ENCODE peak calls at places on chromosome 21, in four cellular contexts. A, V, P and Z are unnamed samples.

GRCh38 chr21:28410264-28410663 is 582.4 kb downstream of the LTN1 start:
- DNase-seq in A (no peak), P (no peak), V (no peak), Z (no peak)

GRCh38 chr21:41673071-41673470 is 93.8 kb downstream of the RIPK4 start:
- DNase-seq in P (no peak), A (no peak), V (no peak), Z (no peak)

GRCh38 chr21:41613421-41613998 is 105.6 kb upstream of the TMPRSS2 start:
- DNase-seq in A (no peak), P (no peak), V (no peak), Z (peak; percentile 80)

GRCh38 chr21:27827972-27828371 is 861.1 kb upstream of the ADAMTS5 start:
- DNase-seq in P (no peak), A (no peak), V (no peak), Z (no peak)

GRCh38 chr21:38773108-38774061 is 32.3 kb upstream of the ETS2 start:
- DNase-seq in V (peak; percentile 69), A (no peak), P (no peak), Z (no peak)

GRCh38 chr21:33244082-33244780 is 14.5 kb downstream of the IFNAR2 start:
- DNase-seq in A (no peak), P (no peak), V (no peak), Z (no peak)

GRCh38 chr21:14523234-14523633 is 22.9 kb downstream of the SAMSN1 start:
- DNase-seq in V (no peak), P (no peak), A (no peak), Z (no peak)

GRCh38 chr21:41566500-41567014 is 58.6 kb upstream of the TMPRSS2 start:
- DNase-seq in P (no peak), A (no peak), V (no peak), Z (no peak)

GRCh38 chr21:33109574-33110339 is 39.8 kb downstream of the OLIG1 start:
- DNase-seq in P (no peak), V (peak; percentile 16), A (no peak), Z (no peak)

GRCh38 chr21:17461582-17461981 is 51.3 kb upstream of the CXADR start:
- DNase-seq in P (no peak), V (no peak), A (peak; percentile 23), Z (no peak)

GRCh38 chr21:33541105-33541711 is 709 bp downstream of the GART start:
- DNase-seq in A (no peak), P (no peak), V (no peak), Z (no peak)

GRCh38 chr21:38712076-38712475 is 93.7 kb upstream of the ETS2 start:
- DNase-seq in A (no peak), P (no peak), V (peak; percentile 59), Z (no peak)

GRCh38 chr21:29078884-29079765 is 5.7 kb upstream of the CCT8 start:
- DNase-seq in V (no peak), A (peak; percentile 31), P (no peak), Z (no peak)

GRCh38 chr21:41138711-41139110 is 29.2 kb upstream of the BACE2 start:
- DNase-seq in V (no peak), A (no peak), P (no peak), Z (peak; percentile 19)

GRCh38 chr21:21673959-21674358 is 675.8 kb downstream of the NCAM2 start:
- DNase-seq in P (no peak), A (no peak), V (no peak), Z (no peak)

GRCh38 chr21:38459490-38459889 is 38.8 kb downstream of the ERG start:
- DNase-seq in P (no peak), A (no peak), V (no peak), Z (no peak)

GRCh38 chr21:38286739-38287426 is 30.1 kb downstream of the KCNJ15 start:
- DNase-seq in A (no peak), P (no peak), V (no peak), Z (no peak)

GRCh38 chr21:14531927-14532326 is 14.2 kb downstream of the SAMSN1 start:
- DNase-seq in V (no peak), P (no peak), A (no peak), Z (no peak)

GRCh38 chr21:41403331-41403730 is 22.7 kb upstream of the MX1 start:
- DNase-seq in P (no peak), V (no peak), A (no peak), Z (no peak)

GRCh38 chr21:43740497-43741156 is 21.7 kb downstream of the PDXK start:
- DNase-seq in A (peak; percentile 71), V (peak; percentile 76), P (peak; percentile 72), Z (no peak)

GRCh38 chr21:33490991-33491372 is 534 bp downstream of the DNAJC28 start:
- DNase-seq in P (no peak), V (peak; percentile 13), A (no peak), Z (no peak)

GRCh38 chr21:39149882-39150281 is 33.4 kb downstream of the PSMG1 start:
- DNase-seq in A (no peak), P (no peak), V (no peak), Z (no peak)

GRCh38 chr21:36015096-36015495 is 45.2 kb downstream of the SETD4 start:
- DNase-seq in P (no peak), V (no peak), A (no peak), Z (no peak)

GRCh38 chr21:38675450-38675849 is 130.3 kb upstream of the ETS2 start:
- DNase-seq in P (no peak), V (no peak), A (no peak), Z (no peak)

GRCh38 chr21:18887922-18888602 is 484.5 kb upstream of the TMPRSS15 start:
- DNase-seq in A (no peak), V (no peak), P (no peak), Z (no peak)

GRCh38 chr21:41290106-41290799 is 26.3 kb upstream of the FAM3B start:
- DNase-seq in A (no peak), V (no peak), P (no peak), Z (no peak)

DNA sequence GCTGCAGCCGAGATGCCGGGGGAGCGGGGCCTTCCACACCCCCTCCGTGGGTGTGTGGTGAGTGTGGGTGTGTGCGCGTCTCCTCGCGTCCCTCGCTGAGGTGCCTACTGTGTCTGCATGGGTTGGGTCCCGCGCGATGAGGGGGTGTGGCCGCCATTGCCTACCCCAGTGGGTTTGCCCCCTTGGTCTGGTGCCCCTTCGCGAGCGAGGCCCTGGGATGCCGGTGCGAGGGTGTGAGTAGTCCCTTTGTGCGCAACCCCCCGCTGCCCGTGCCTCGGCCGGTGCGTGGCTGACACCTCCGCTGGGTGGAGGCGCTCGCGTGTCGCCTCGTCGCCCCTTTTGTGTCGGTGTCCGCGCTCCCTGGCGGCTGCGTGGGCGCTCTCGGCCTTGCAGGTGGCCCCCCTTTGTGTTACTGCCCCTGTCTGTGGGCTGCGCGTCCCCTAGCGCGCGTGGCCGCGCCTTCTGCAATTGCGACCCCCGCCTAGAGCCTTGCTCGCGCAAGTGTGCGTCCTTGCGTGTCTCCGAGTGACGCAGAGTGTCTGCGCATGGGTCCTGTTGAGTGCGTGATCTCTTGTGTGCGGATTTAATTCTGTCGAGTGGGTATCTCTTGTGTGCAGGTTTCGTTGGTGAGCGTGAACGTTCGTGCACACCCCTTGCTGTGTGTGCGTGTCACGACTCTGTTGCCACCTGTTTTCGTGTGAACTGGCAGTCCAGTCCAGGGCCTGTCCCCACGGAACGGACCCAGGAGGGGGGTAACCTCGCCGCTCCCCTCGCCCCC is 552 bp downstream of the TTC3 start:
- DNase-seq in V (peak; percentile 74), P (no peak), A (peak; percentile 54), Z (peak; percentile 92)
- TF ChIP-seq CTCF in V (no peak), P (no peak), A (no peak), Z (no peak)

GRCh38 chr21:31731802-31732537 is at the start of gene SCAF4:
- DNase-seq in V (peak; percentile 97), P (peak; percentile 96), A (peak; percentile 91), Z (peak; percentile 96)

GRCh38 chr21:31730687-31731111 is 1.2 kb downstream of the SCAF4 start:
- DNase-seq in P (no peak), V (no peak), A (peak; percentile 13), Z (no peak)

GRCh38 chr21:31732538-31732864 is 583 bp upstream of the SCAF4 start:
- DNase-seq in P (no peak), V (no peak), A (no peak), Z (no peak)

GRCh38 chr21:31729622-31730343 is 2.1 kb downstream of the SCAF4 start:
- DNase-seq in A (no peak), P (no peak), V (no peak), Z (no peak)

GRCh38 chr21:31731112-31731801 is 661 bp downstream of the SCAF4 start:
- DNase-seq in V (peak; percentile 87), P (peak; percentile 70), A (peak; percentile 47), Z (peak; percentile 87)
- TF ChIP-seq CTCF in V (peak; percentile 31), P (peak; percentile 9), A (no peak), Z (no peak)

GRCh38 chr21:42721341-42721824 is 68.0 kb downstream of the PDE9A start:
- DNase-seq in P (no peak), A (no peak), V (peak; percentile 63), Z (peak; percentile 75)
- TF ChIP-seq CTCF in P (no peak), A (no peak), V (no peak), Z (no peak)

GRCh38 chr21:44794031-44794374 is 7.6 kb downstream of the UBE2G2 start:
- DNase-seq in V (no peak), P (no peak), A (no peak), Z (no peak)
- TF ChIP-seq CTCF in V (no peak), P (no peak), A (no peak), Z (no peak)

DNA sequence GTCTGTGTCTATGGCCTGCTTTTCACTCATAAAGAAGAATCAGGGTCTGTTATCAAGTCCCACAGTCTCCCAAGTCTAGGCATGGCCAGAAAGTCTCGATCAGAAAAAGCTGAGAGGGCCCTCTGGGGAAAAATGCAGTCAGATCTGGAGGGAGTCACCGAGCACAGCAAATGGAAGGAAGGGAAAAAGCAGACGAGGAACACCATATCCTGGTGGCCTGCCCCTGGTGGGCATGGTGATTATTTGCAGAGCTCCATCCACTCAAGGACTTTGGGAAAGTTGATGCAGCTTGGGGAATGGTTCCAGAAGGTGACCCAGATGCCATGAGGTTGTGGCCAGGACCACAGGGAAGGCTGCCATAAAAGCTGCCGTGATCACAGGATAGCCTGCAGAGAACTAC is 189.1 kb downstream of the CLIC6 start:
- DNase-seq in P (no peak), A (no peak), V (no peak), Z (no peak)
- TF ChIP-seq CTCF in P (peak; percentile 16), A (no peak), V (peak; percentile 12), Z (no peak)

GRCh38 chr21:25607812-25608737 is 794 bp upstream of the MRPL39 start:
- DNase-seq in V (peak; percentile 90), A (peak; percentile 81), P (peak; percentile 88), Z (peak; percentile 88)

DNA sequence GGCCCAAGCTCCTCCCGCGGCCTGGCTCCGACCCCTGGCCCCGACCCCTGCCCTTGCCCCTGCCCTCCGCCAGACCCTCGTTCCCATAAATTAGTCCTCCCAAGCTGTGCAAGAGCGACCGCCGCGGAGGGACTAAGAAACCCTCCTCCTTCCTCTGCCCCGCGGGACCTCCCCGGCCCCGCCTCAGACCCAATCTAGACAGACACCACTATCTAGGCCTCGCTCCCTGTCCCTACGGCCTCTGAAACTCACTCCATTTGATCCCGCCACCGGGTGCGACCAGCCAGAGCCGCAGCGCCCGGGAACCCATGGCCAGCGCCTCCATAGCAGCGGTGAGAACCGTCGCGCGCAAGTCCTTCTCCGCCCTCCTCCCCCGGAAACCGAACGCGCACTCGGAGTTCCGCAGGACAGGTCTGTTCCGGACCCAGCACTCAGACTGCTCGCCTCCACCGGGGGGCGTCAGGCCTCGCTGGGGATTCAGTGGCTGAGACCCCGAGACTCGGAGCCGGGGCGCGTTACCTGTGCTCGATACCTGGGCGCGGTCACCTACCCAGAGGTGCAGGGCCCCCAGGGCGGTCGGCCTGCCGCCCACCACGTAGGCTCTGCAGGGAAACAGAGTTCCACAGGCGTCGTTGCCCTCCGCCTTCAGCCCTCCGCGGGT is at the start of gene MRPL39:
- DNase-seq in A (peak; percentile 84), P (peak; percentile 91), V (peak; percentile 94), Z (peak; percentile 96)
- TF ChIP-seq CTCF in A (peak; percentile 35), P (peak; percentile 54), V (peak; percentile 65), Z (peak; percentile 64)